ENCODE peak calls at places on chromosomes 11 and 22, in eight cellular contexts. One of them, this sample, is unnamed.

GRCh38 chr22:50497093-50497492 is 10.4 kb downstream of the LMF2 start:
- DNase-seq in mucosa of descending colon: no peak
- DNase-seq in GM06990: no peak
- DNase-seq in left lung: no peak
- DNase-seq in AG04449: no peak
- DNase-seq in pancreas: no peak
- DNase-seq in AG04450: no peak
- DNase-seq in foreskin fibroblast: no peak
- DNase-seq in this sample: no peak

GRCh38 chr11:88402784-88403183 is 65.2 kb upstream of the CTSC start:
- DNase-seq in mucosa of descending colon: no peak
- DNase-seq in GM06990: no peak
- DNase-seq in left lung: no peak
- DNase-seq in AG04449: no peak
- DNase-seq in pancreas: no peak
- DNase-seq in AG04450: no peak
- DNase-seq in foreskin fibroblast: peak
- DNase-seq in this sample: no peak

GRCh38 chr11:27926981-27927481 is 180.9 kb downstream of the KIF18A start:
- DNase-seq in mucosa of descending colon: no peak
- DNase-seq in GM06990: no peak
- DNase-seq in left lung: no peak
- DNase-seq in AG04449: peak
- DNase-seq in pancreas: no peak
- DNase-seq in AG04450: no peak
- DNase-seq in foreskin fibroblast: peak
- DNase-seq in this sample: peak

GRCh38 chr11:12411806-12412727 is 34.7 kb downstream of the PARVA start:
- DNase-seq in mucosa of descending colon: no peak
- DNase-seq in GM06990: peak
- DNase-seq in left lung: no peak
- DNase-seq in AG04449: peak
- DNase-seq in pancreas: no peak
- DNase-seq in AG04450: peak
- DNase-seq in foreskin fibroblast: peak
- DNase-seq in this sample: peak

GRCh38 chr22:26589367-26589844 is 526 bp downstream of the TPST2 start:
- DNase-seq in mucosa of descending colon: peak
- DNase-seq in GM06990: peak
- DNase-seq in left lung: peak
- DNase-seq in AG04449: no peak
- DNase-seq in pancreas: peak
- DNase-seq in AG04450: no peak
- DNase-seq in foreskin fibroblast: peak
- DNase-seq in this sample: no peak

GRCh38 chr22:36301384-36301828 is 48.5 kb downstream of the APOL1 start:
- DNase-seq in mucosa of descending colon: peak
- DNase-seq in GM06990: peak
- DNase-seq in left lung: no peak
- DNase-seq in AG04449: no peak
- DNase-seq in pancreas: peak
- DNase-seq in AG04450: peak
- DNase-seq in foreskin fibroblast: peak
- DNase-seq in this sample: peak

GRCh38 chr22:40874016-40874415 is 12.1 kb upstream of the DNAJB7 start:
- DNase-seq in mucosa of descending colon: no peak
- DNase-seq in GM06990: no peak
- DNase-seq in left lung: no peak
- DNase-seq in AG04449: no peak
- DNase-seq in pancreas: no peak
- DNase-seq in AG04450: no peak
- DNase-seq in foreskin fibroblast: no peak
- DNase-seq in this sample: no peak

GRCh38 chr22:48054596-48054995 is 1292.1 kb downstream of the TBC1D22A start:
- DNase-seq in mucosa of descending colon: no peak
- DNase-seq in GM06990: no peak
- DNase-seq in left lung: no peak
- DNase-seq in AG04449: no peak
- DNase-seq in pancreas: no peak
- DNase-seq in AG04450: no peak
- DNase-seq in foreskin fibroblast: no peak
- DNase-seq in this sample: no peak

GRCh38 chr11:37643968-37644367 is 1045.9 kb upstream of the RAG2 start:
- DNase-seq in mucosa of descending colon: no peak
- DNase-seq in GM06990: no peak
- DNase-seq in left lung: no peak
- DNase-seq in AG04449: no peak
- DNase-seq in pancreas: no peak
- DNase-seq in AG04450: no peak
- DNase-seq in foreskin fibroblast: no peak
- DNase-seq in this sample: no peak

GRCh38 chr11:80197155-80197554 is 756.3 kb upstream of the TENM4 start:
- DNase-seq in mucosa of descending colon: no peak
- DNase-seq in GM06990: no peak
- DNase-seq in left lung: no peak
- DNase-seq in AG04449: no peak
- DNase-seq in pancreas: no peak
- DNase-seq in AG04450: no peak
- DNase-seq in foreskin fibroblast: no peak
- DNase-seq in this sample: no peak

GRCh38 chr11:64923151-64923661 is 1.3 kb upstream of the PPP2R5B start:
- DNase-seq in mucosa of descending colon: peak
- DNase-seq in GM06990: no peak
- DNase-seq in left lung: no peak
- DNase-seq in AG04449: no peak
- DNase-seq in pancreas: peak
- DNase-seq in AG04450: no peak
- DNase-seq in foreskin fibroblast: no peak
- DNase-seq in this sample: no peak

GRCh38 chr11:118910309-118911112 is 15.2 kb downstream of the BCL9L start:
- DNase-seq in mucosa of descending colon: peak
- DNase-seq in GM06990: no peak
- DNase-seq in left lung: peak
- DNase-seq in AG04449: no peak
- DNase-seq in pancreas: peak
- DNase-seq in AG04450: peak
- DNase-seq in foreskin fibroblast: peak
- DNase-seq in this sample: no peak

GRCh38 chr11:118908264-118908663 is 17.5 kb downstream of the BCL9L start:
- DNase-seq in mucosa of descending colon: peak
- DNase-seq in GM06990: no peak
- DNase-seq in left lung: no peak
- DNase-seq in AG04449: no peak
- DNase-seq in pancreas: no peak
- DNase-seq in AG04450: no peak
- DNase-seq in foreskin fibroblast: no peak
- DNase-seq in this sample: no peak

GRCh38 chr11:118909619-118910308 is 16.0 kb downstream of the BCL9L start:
- DNase-seq in mucosa of descending colon: peak
- DNase-seq in GM06990: no peak
- DNase-seq in left lung: no peak
- DNase-seq in AG04449: no peak
- DNase-seq in pancreas: peak
- DNase-seq in AG04450: no peak
- DNase-seq in foreskin fibroblast: peak
- DNase-seq in this sample: no peak

GRCh38 chr11:118907749-118908106 is 18.0 kb downstream of the BCL9L start:
- DNase-seq in mucosa of descending colon: no peak
- DNase-seq in GM06990: no peak
- DNase-seq in left lung: no peak
- DNase-seq in AG04449: no peak
- DNase-seq in pancreas: peak
- DNase-seq in AG04450: no peak
- DNase-seq in foreskin fibroblast: peak
- DNase-seq in this sample: no peak

DNA sequence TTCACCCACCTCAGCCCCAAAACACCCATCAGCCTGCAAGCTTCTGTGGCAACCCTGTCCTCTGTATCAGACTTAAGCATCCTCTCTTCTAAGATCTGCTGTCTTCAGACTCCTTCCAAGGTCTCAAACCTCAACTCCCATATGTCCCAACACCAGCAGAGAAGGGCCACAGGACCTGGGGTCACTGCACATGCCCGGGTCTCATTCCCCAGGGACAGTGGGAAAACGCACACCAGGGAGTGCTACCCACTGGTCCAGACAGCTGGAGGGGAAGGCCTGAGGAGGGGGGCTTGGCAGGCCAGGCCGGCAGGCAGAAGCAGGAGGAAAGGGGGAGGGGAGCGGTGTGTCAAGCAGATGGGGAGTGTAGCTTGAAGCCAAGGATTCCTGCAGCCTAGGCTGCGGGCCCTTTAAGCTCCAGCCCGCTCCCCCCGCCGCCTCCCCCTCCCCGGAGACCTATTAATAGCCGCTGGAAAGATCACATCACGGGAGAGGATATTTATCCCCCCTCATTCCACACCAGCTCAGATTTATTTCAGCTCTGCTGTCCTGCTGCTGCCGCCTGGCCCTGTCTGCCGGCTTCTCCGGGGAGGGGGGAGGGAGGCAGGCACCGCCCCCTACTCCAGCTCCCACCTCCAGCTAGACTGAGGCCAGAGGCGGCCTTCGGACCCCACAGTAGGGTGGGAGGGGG is 16.7 kb downstream of the BCL9L start:
- DNase-seq in mucosa of descending colon: peak
- DNase-seq in GM06990: no peak
- DNase-seq in left lung: peak
- DNase-seq in AG04449: no peak
- DNase-seq in pancreas: peak
- DNase-seq in AG04450: peak
- DNase-seq in foreskin fibroblast: peak
- DNase-seq in this sample: peak
- H3K4me3 ChIP-seq in mucosa of descending colon: no peak
- H3K4me3 ChIP-seq in GM06990: no peak
- H3K4me3 ChIP-seq in left lung: peak
- H3K4me3 ChIP-seq in AG04449: peak
- H3K4me3 ChIP-seq in pancreas: no peak
- H3K4me3 ChIP-seq in AG04450: peak
- H3K4me3 ChIP-seq in foreskin fibroblast: peak
- H3K4me3 ChIP-seq in this sample: peak

DNA sequence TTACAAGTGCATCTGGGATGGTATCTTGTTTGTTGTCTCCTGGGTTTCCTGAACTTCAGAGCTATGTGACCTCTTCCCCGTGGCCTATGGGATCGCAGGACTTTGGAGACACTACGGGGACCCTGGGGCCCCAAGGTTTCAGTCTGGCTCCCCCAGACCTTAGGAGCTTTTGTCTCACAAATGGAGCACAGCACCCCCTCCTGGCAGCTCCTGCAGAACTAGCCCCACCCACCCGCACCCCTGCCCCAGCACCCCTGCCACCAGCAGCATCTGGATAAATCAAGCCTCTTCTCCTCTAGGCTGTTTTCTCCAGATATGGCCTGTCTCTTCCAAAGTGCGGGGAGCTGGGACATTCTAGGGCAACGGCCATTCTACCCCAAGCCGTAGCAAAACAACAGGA is 10.4 kb downstream of the RCOR2 start:
- DNase-seq in mucosa of descending colon: no peak
- DNase-seq in GM06990: no peak
- DNase-seq in left lung: no peak
- DNase-seq in AG04449: no peak
- DNase-seq in pancreas: no peak
- DNase-seq in AG04450: no peak
- DNase-seq in foreskin fibroblast: peak
- DNase-seq in this sample: no peak
- TF ChIP-seq CTCF in mucosa of descending colon: no peak
- TF ChIP-seq CTCF in GM06990: peak
- TF ChIP-seq CTCF in left lung: peak
- TF ChIP-seq CTCF in AG04449: no peak
- TF ChIP-seq CTCF in pancreas: no peak
- TF ChIP-seq CTCF in AG04450: peak
- TF ChIP-seq CTCF in foreskin fibroblast: no peak
- TF ChIP-seq CTCF in this sample: peak

DNA sequence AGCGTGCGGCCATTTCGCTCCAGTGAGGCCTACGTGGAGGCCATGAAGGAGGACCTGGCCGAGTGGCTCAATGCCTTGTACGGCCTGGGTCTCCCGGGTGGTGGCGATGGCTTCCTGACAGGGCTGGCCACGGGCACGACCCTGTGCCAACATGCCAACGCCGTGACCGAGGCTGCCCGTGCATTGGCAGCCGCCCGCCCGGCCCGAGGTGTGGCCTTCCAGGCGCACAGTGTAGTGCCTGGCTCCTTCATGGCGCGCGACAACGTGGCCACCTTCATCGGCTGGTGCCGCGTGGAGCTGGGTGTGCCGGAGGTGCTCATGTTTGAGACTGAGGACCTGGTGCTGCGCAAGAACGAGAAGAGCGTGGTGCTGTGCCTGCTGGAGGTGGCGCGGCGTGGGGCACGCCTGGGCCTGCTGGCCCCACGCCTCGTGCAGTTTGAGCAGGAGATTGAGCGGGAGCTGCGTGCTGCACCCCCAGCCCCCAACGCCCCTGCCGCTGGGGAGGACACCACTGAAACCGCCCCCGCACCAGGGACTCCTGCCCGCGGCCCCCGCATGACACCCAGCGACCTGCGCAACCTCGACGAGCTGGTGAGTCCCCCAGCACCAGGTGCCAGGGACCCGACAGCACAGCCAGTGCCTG is 1.8 kb downstream of the GAS2L1 start:
- DNase-seq in mucosa of descending colon: peak
- DNase-seq in GM06990: no peak
- DNase-seq in left lung: no peak
- DNase-seq in AG04449: no peak
- DNase-seq in pancreas: peak
- DNase-seq in AG04450: no peak
- DNase-seq in foreskin fibroblast: no peak
- DNase-seq in this sample: no peak
- H3K4me3 ChIP-seq in mucosa of descending colon: no peak
- H3K4me3 ChIP-seq in GM06990: no peak
- H3K4me3 ChIP-seq in left lung: peak
- H3K4me3 ChIP-seq in AG04449: peak
- H3K4me3 ChIP-seq in pancreas: no peak
- H3K4me3 ChIP-seq in AG04450: peak
- H3K4me3 ChIP-seq in foreskin fibroblast: peak
- H3K4me3 ChIP-seq in this sample: peak

GRCh38 chr11:84794663-84795443 is 832.3 kb downstream of the DLG2 start:
- DNase-seq in mucosa of descending colon: no peak
- DNase-seq in GM06990: no peak
- DNase-seq in left lung: no peak
- DNase-seq in AG04449: no peak
- DNase-seq in pancreas: peak
- DNase-seq in AG04450: no peak
- DNase-seq in foreskin fibroblast: no peak
- DNase-seq in this sample: no peak

GRCh38 chr11:84804026-84804425 is 823.1 kb downstream of the DLG2 start:
- DNase-seq in mucosa of descending colon: no peak
- DNase-seq in GM06990: no peak
- DNase-seq in left lung: no peak
- DNase-seq in AG04449: no peak
- DNase-seq in pancreas: no peak
- DNase-seq in AG04450: no peak
- DNase-seq in foreskin fibroblast: no peak
- DNase-seq in this sample: no peak

GRCh38 chr11:84795698-84796097 is 831.4 kb downstream of the DLG2 start:
- DNase-seq in mucosa of descending colon: no peak
- DNase-seq in GM06990: no peak
- DNase-seq in left lung: no peak
- DNase-seq in AG04449: no peak
- DNase-seq in pancreas: peak
- DNase-seq in AG04450: no peak
- DNase-seq in foreskin fibroblast: no peak
- DNase-seq in this sample: no peak

GRCh38 chr11:84806354-84806753 is 820.8 kb downstream of the DLG2 start:
- DNase-seq in mucosa of descending colon: no peak
- DNase-seq in GM06990: no peak
- DNase-seq in left lung: no peak
- DNase-seq in AG04449: no peak
- DNase-seq in pancreas: no peak
- DNase-seq in AG04450: no peak
- DNase-seq in foreskin fibroblast: no peak
- DNase-seq in this sample: no peak

GRCh38 chr11:84800755-84801346 is 826.3 kb downstream of the DLG2 start:
- DNase-seq in mucosa of descending colon: no peak
- DNase-seq in GM06990: no peak
- DNase-seq in left lung: no peak
- DNase-seq in AG04449: peak
- DNase-seq in pancreas: no peak
- DNase-seq in AG04450: peak
- DNase-seq in foreskin fibroblast: peak
- DNase-seq in this sample: peak
- TF ChIP-seq CTCF in mucosa of descending colon: no peak
- TF ChIP-seq CTCF in GM06990: no peak
- TF ChIP-seq CTCF in left lung: no peak
- TF ChIP-seq CTCF in AG04449: peak
- TF ChIP-seq CTCF in pancreas: no peak
- TF ChIP-seq CTCF in AG04450: peak
- TF ChIP-seq CTCF in foreskin fibroblast: peak
- TF ChIP-seq CTCF in this sample: peak

This sample was measured in HFF-Myc.